ENCODE peak calls at places on chromosome 22, in five cellular contexts. One of them, this sample, is unnamed.

GRCh38 chr22:48765595-48765994 is 1062.1 kb downstream of the BRD1 start:
- DNase-seq in astrocyte: no peak
- DNase-seq in cardiac muscle cell: no peak
- DNase-seq in choroid plexus epithelial cell: no peak
- DNase-seq in CD8-positive, alpha-beta T cell: no peak
- DNase-seq in this sample: no peak

GRCh38 chr22:22616636-22617035 is 27.8 kb upstream of the GGTLC2 start:
- DNase-seq in astrocyte: no peak
- DNase-seq in cardiac muscle cell: no peak
- DNase-seq in choroid plexus epithelial cell: peak; percentile 5
- DNase-seq in CD8-positive, alpha-beta T cell: no peak
- DNase-seq in this sample: no peak

GRCh38 chr22:23789121-23789520 is 2.4 kb downstream of the SMARCB1 start:
- DNase-seq in astrocyte: no peak
- DNase-seq in cardiac muscle cell: no peak
- DNase-seq in choroid plexus epithelial cell: no peak
- DNase-seq in CD8-positive, alpha-beta T cell: no peak
- DNase-seq in this sample: no peak

GRCh38 chr22:46483353-46483752 is 54.1 kb downstream of the CELSR1 start:
- DNase-seq in astrocyte: no peak
- DNase-seq in cardiac muscle cell: no peak
- DNase-seq in choroid plexus epithelial cell: no peak
- DNase-seq in CD8-positive, alpha-beta T cell: no peak
- DNase-seq in this sample: no peak

GRCh38 chr22:37932821-37933578 is 20.4 kb downstream of the C22orf23 start:
- DNase-seq in astrocyte: no peak
- DNase-seq in cardiac muscle cell: no peak
- DNase-seq in choroid plexus epithelial cell: no peak
- DNase-seq in CD8-positive, alpha-beta T cell: no peak
- DNase-seq in this sample: no peak

GRCh38 chr22:50206599-50206998 is 5.8 kb downstream of the SELENOO start:
- DNase-seq in astrocyte: no peak
- DNase-seq in cardiac muscle cell: no peak
- DNase-seq in choroid plexus epithelial cell: peak; percentile 31
- DNase-seq in CD8-positive, alpha-beta T cell: no peak
- DNase-seq in this sample: peak; percentile 28

GRCh38 chr22:49780281-49780991 is 47.2 kb downstream of the BRD1 start:
- DNase-seq in astrocyte: no peak
- DNase-seq in cardiac muscle cell: no peak
- DNase-seq in choroid plexus epithelial cell: no peak
- DNase-seq in CD8-positive, alpha-beta T cell: no peak
- DNase-seq in this sample: no peak

GRCh38 chr22:49960159-49960966 is at the start of gene PIM3:
- DNase-seq in astrocyte: peak; percentile 88
- DNase-seq in cardiac muscle cell: peak; percentile 98
- DNase-seq in choroid plexus epithelial cell: peak; percentile 97
- DNase-seq in CD8-positive, alpha-beta T cell: peak; percentile 84
- DNase-seq in this sample: peak; percentile 87

GRCh38 chr22:24938741-24939341 is 7.7 kb downstream of the LHFPL7 start:
- DNase-seq in astrocyte: no peak
- DNase-seq in cardiac muscle cell: peak; percentile 60
- DNase-seq in choroid plexus epithelial cell: peak; percentile 67
- DNase-seq in CD8-positive, alpha-beta T cell: no peak
- DNase-seq in this sample: no peak

GRCh38 chr22:45006873-45007246 is 2.9 kb downstream of the PHF21B start:
- DNase-seq in astrocyte: no peak
- DNase-seq in cardiac muscle cell: no peak
- DNase-seq in choroid plexus epithelial cell: no peak
- DNase-seq in CD8-positive, alpha-beta T cell: no peak
- DNase-seq in this sample: no peak

GRCh38 chr22:49091451-49091850 is 736.2 kb downstream of the BRD1 start:
- DNase-seq in astrocyte: no peak
- DNase-seq in cardiac muscle cell: no peak
- DNase-seq in choroid plexus epithelial cell: no peak
- DNase-seq in CD8-positive, alpha-beta T cell: no peak
- DNase-seq in this sample: no peak

GRCh38 chr22:47367993-47368945 is 605.8 kb downstream of the TBC1D22A start:
- DNase-seq in astrocyte: no peak
- DNase-seq in cardiac muscle cell: no peak
- DNase-seq in choroid plexus epithelial cell: no peak
- DNase-seq in CD8-positive, alpha-beta T cell: no peak
- DNase-seq in this sample: no peak

GRCh38 chr22:38214248-38215056 is 12.7 kb downstream of the MAFF start:
- DNase-seq in astrocyte: peak; percentile 26
- DNase-seq in cardiac muscle cell: peak; percentile 82
- DNase-seq in choroid plexus epithelial cell: peak; percentile 75
- DNase-seq in CD8-positive, alpha-beta T cell: peak; percentile 49
- DNase-seq in this sample: no peak

GRCh38 chr22:37896939-37897338 is 9.2 kb upstream of the MICALL1 start:
- DNase-seq in astrocyte: no peak
- DNase-seq in cardiac muscle cell: no peak
- DNase-seq in choroid plexus epithelial cell: no peak
- DNase-seq in CD8-positive, alpha-beta T cell: no peak
- DNase-seq in this sample: no peak

GRCh38 chr22:46727813-46728364 is 10.2 kb downstream of the CERK start:
- DNase-seq in astrocyte: no peak
- DNase-seq in cardiac muscle cell: no peak
- DNase-seq in choroid plexus epithelial cell: no peak
- DNase-seq in CD8-positive, alpha-beta T cell: no peak
- DNase-seq in this sample: no peak

GRCh38 chr22:39469681-39470461 is 13.1 kb downstream of the MGAT3 start:
- DNase-seq in astrocyte: no peak
- DNase-seq in cardiac muscle cell: no peak
- DNase-seq in choroid plexus epithelial cell: no peak
- DNase-seq in CD8-positive, alpha-beta T cell: no peak
- DNase-seq in this sample: no peak

GRCh38 chr22:23175817-23176644 is 4.3 kb upstream of the BCR start:
- DNase-seq in astrocyte: no peak
- DNase-seq in cardiac muscle cell: no peak
- DNase-seq in choroid plexus epithelial cell: no peak
- DNase-seq in CD8-positive, alpha-beta T cell: no peak
- DNase-seq in this sample: no peak

GRCh38 chr22:35459423-35459894 is 59.5 kb downstream of the MCM5 start:
- DNase-seq in astrocyte: no peak
- DNase-seq in cardiac muscle cell: no peak
- DNase-seq in choroid plexus epithelial cell: no peak
- DNase-seq in CD8-positive, alpha-beta T cell: no peak
- DNase-seq in this sample: no peak

GRCh38 chr22:45768490-45768889 is 96.9 kb downstream of the ATXN10 start:
- DNase-seq in astrocyte: no peak
- DNase-seq in cardiac muscle cell: no peak
- DNase-seq in choroid plexus epithelial cell: no peak
- DNase-seq in CD8-positive, alpha-beta T cell: no peak
- DNase-seq in this sample: no peak

GRCh38 chr22:38872831-38873248 is 824 bp upstream of the CBX6 start:
- DNase-seq in astrocyte: no peak
- DNase-seq in cardiac muscle cell: peak; percentile 58
- DNase-seq in choroid plexus epithelial cell: peak; percentile 48
- DNase-seq in CD8-positive, alpha-beta T cell: no peak
- DNase-seq in this sample: no peak

DNA sequence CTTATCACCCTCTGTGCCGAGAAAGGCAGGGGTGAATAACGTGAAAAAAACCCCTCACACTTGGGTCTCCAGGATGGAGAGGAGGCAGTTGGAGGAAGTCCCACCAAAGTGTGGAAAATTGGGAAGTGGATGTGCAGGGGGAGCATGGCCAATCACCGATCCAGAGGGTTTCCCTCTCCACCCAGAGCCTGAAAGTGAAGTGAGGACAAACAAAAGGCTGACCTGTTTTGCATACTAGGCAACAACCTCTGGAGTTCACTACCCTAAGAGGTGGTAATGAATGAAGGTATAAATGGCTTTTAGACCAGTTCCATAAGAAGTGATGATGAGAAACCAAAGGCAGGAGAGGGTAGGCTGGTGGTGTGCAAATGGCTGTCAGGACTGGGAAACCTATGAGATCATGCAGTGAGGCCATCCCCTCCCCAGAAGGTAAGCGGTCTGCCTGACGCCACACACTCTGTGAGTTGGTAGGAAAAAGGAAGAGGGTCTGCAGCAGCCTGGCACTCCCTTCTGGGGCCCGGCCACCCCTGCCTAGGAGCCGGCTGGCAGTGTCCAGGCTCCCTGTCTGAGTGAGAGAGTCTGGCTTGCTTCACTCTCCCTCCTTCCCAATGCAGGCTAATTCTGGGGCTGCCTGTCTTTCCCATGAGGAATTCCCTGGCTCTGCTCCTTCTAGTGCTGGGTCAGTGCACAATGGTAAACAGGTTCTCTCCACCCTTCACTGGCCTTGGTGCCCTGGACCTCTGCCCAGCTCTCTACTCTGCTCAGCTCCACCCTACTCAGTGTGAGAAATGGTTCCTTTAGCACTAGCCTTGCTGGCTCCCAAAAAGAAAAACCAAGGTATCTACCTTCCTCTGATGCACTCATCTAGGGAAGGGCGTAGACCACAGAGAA is 15.6 kb downstream of the TBC1D10A start:
- DNase-seq in astrocyte: peak; percentile 71
- DNase-seq in cardiac muscle cell: peak; percentile 75
- DNase-seq in choroid plexus epithelial cell: peak; percentile 22
- DNase-seq in CD8-positive, alpha-beta T cell: no peak
- DNase-seq in this sample: no peak
- H3K4me3 ChIP-seq in astrocyte: no peak overlapping the region
- H3K4me3 ChIP-seq in cardiac muscle cell: no peak overlapping the region
- H3K4me3 ChIP-seq in choroid plexus epithelial cell: no peak overlapping the region
- H3K4me3 ChIP-seq in CD8-positive, alpha-beta T cell: no peak overlapping the region
- H3K4me3 ChIP-seq in this sample: no peak overlapping the region

GRCh38 chr22:41598081-41598480 is 8.4 kb upstream of the PMM1 start:
- DNase-seq in astrocyte: peak; percentile 83
- DNase-seq in cardiac muscle cell: peak; percentile 75
- DNase-seq in choroid plexus epithelial cell: peak; percentile 87
- DNase-seq in CD8-positive, alpha-beta T cell: no peak
- DNase-seq in this sample: peak; percentile 86
- H3K4me3 ChIP-seq in astrocyte: no peak overlapping the region
- H3K4me3 ChIP-seq in cardiac muscle cell: no peak overlapping the region
- H3K4me3 ChIP-seq in choroid plexus epithelial cell: no peak overlapping the region
- H3K4me3 ChIP-seq in CD8-positive, alpha-beta T cell: no peak overlapping the region
- H3K4me3 ChIP-seq in this sample: no peak overlapping the region

GRCh38 chr22:29044657-29045176 is 16.9 kb downstream of the C22orf31 start:
- DNase-seq in astrocyte: peak; percentile 89
- DNase-seq in cardiac muscle cell: peak; percentile 77
- DNase-seq in choroid plexus epithelial cell: peak; percentile 81
- DNase-seq in CD8-positive, alpha-beta T cell: no peak
- DNase-seq in this sample: peak; percentile 74
- H3K4me3 ChIP-seq in astrocyte: peak overlapping the region; percentile 43
- H3K4me3 ChIP-seq in cardiac muscle cell: no peak overlapping the region
- H3K4me3 ChIP-seq in choroid plexus epithelial cell: no peak overlapping the region
- H3K4me3 ChIP-seq in CD8-positive, alpha-beta T cell: no peak overlapping the region
- H3K4me3 ChIP-seq in this sample: no peak overlapping the region

DNA sequence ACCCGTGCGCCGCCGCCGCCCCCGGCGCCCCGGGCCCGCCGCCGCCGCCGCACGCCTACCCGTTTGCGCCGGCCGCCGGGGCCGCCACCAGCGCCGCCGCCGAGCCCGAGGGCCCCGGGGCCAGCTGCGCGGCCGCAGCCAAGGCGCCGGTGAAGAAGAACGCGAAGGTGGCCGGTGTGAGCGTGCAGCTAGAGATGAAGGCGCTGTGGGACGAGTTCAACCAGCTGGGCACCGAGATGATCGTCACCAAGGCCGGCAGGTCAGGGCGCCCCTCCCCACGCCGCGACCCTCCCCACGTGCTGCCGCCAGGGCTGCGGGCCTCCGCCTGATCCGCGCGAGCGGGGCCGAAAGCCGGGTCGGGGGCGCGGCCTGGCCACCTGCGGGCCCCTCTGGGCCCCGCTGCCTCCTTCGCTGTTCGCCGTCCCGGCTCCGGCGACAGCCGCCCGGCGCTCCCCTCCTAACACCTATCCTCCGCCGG is 483 bp downstream of the TBX1 start:
- DNase-seq in astrocyte: no peak
- DNase-seq in cardiac muscle cell: no peak
- DNase-seq in choroid plexus epithelial cell: no peak
- DNase-seq in CD8-positive, alpha-beta T cell: no peak
- DNase-seq in this sample: no peak
- H3K4me3 ChIP-seq in astrocyte: no peak overlapping the region
- H3K4me3 ChIP-seq in cardiac muscle cell: no peak overlapping the region
- H3K4me3 ChIP-seq in choroid plexus epithelial cell: no peak overlapping the region
- H3K4me3 ChIP-seq in CD8-positive, alpha-beta T cell: no peak overlapping the region
- H3K4me3 ChIP-seq in this sample: peak overlapping the region; percentile 17